ENCODE peak calls at places on chromosomes 7 and 10, in ten cellular contexts. L is fibroblast of the conjunctiva; M is EH; A is CD8-positive, alpha-beta T cell; C is AG04450; D is GM23248; J is neural progenitor cell; Q is WTC11; R is RWPE1; T is amniotic epithelial cell. N is an unnamed sample.

GRCh38 chr7:37109016-37109415 is 339.6 kb downstream of the ELMO1 start:
- DNase-seq in L (no peak), J (no peak), A (no peak), Q (no peak), R (no peak), C (no peak), D (no peak), T (no peak), M (no peak), N (no peak)

GRCh38 chr7:5526190-5527037 is 102.8 kb upstream of the TNRC18 start:
- DNase-seq in T (peak; percentile 44), R (peak; percentile 42), M (peak; percentile 69), L (no peak), Q (peak; percentile 37), J (peak; percentile 50), C (no peak), D (peak; percentile 36), A (no peak), N (no peak)

GRCh38 chr7:51182767-51183166 is 133.8 kb downstream of the COBL start:
- DNase-seq in J (no peak), D (no peak), M (no peak), R (no peak), T (no peak), L (no peak), C (no peak), A (no peak), Q (no peak), N (no peak)

GRCh38 chr7:121081327-121081936 is 92.9 kb downstream of the CPED1 start:
- DNase-seq in M (peak; percentile 77), L (peak; percentile 67), Q (no peak), J (peak; percentile 43), C (peak; percentile 62), D (peak; percentile 83), A (no peak), T (peak; percentile 75), R (peak; percentile 20), N (no peak)

GRCh38 chr10:47457826-47458225 is 26.1 kb downstream of the ANXA8 start:
- DNase-seq in J (no peak), D (no peak), Q (no peak), R (no peak), L (no peak), M (no peak), T (no peak), C (no peak), A (no peak), N (no peak)

GRCh38 chr7:122306320-122307227 is 2.0 kb upstream of the FEZF1 start:
- DNase-seq in Q (peak; percentile 66), T (no peak), M (no peak), D (no peak), L (no peak), C (no peak), R (no peak), A (no peak), J (peak; percentile 89), N (peak; percentile 28)

GRCh38 chr7:39659356-39660013 is 36.1 kb downstream of the RALA start:
- DNase-seq in A (no peak), Q (no peak), C (no peak), L (no peak), D (peak; percentile 67), T (no peak), M (peak; percentile 78), R (no peak), J (no peak), N (no peak)

GRCh38 chr7:51352174-51353145 is 35.9 kb upstream of the COBL start:
- DNase-seq in D (peak; percentile 3), R (no peak), J (no peak), Q (no peak), M (no peak), C (no peak), A (no peak), L (no peak), T (no peak), N (no peak)

GRCh38 chr7:46131916-46132795 is 211.1 kb upstream of the IGFBP3 start:
- DNase-seq in A (no peak), Q (peak; percentile 31), L (no peak), M (peak; percentile 52), C (no peak), J (peak; percentile 71), D (peak; percentile 34), T (peak; percentile 71), R (no peak), N (no peak)

GRCh38 chr10:88840104-88840503 is 11.5 kb downstream of the ANKRD22 start:
- DNase-seq in J (no peak), D (no peak), Q (no peak), L (no peak), C (no peak), M (no peak), T (peak; percentile 7), A (no peak), R (no peak), N (no peak)

GRCh38 chr7:50795831-50796230 is 13.1 kb upstream of the GRB10 start:
- DNase-seq in A (no peak), C (no peak), J (no peak), L (no peak), T (no peak), R (no peak), D (no peak), M (peak; percentile 13), Q (no peak), N (no peak)

GRCh38 chr7:33674804-33675411 is 230.4 kb upstream of the BMPER start:
- DNase-seq in M (no peak), A (no peak), D (no peak), J (peak; percentile 26), C (no peak), L (no peak), T (no peak), R (no peak), Q (no peak), N (no peak)

GRCh38 chr10:34766256-34766580 is 48.9 kb downstream of the PARD3 start:
- DNase-seq in Q (no peak), C (no peak), L (no peak), A (no peak), J (no peak), T (no peak), D (no peak), R (no peak), M (no peak), N (peak; percentile 29)

GRCh38 chr7:150519310-150519709 is 4.6 kb downstream of the GIMAP7 start:
- DNase-seq in A (no peak), J (no peak), Q (no peak), M (no peak), T (no peak), D (no peak), C (no peak), R (no peak), L (no peak), N (no peak)

GRCh38 chr10:14750900-14751575 is 23.7 kb downstream of the FAM107B start:
- DNase-seq in C (no peak), M (no peak), R (no peak), J (no peak), A (no peak), T (no peak), L (no peak), Q (no peak), D (no peak), N (no peak)

GRCh38 chr7:134513169-134513752 is 14.1 kb upstream of the AKR1B10 start:
- DNase-seq in T (peak; percentile 53), M (peak; percentile 64), R (peak; percentile 66), J (peak; percentile 66), Q (peak; percentile 64), L (peak; percentile 32), C (no peak), D (peak; percentile 81), A (no peak), N (peak; percentile 56)

GRCh38 chr10:107546986-107547385 is 382.5 kb upstream of the SORCS1 start:
- DNase-seq in R (no peak), A (no peak), M (no peak), D (no peak), L (no peak), C (no peak), T (no peak), Q (no peak), J (no peak), N (no peak)

GRCh38 chr7:78151229-78151628 is 352.7 kb downstream of the PHTF2 start:
- DNase-seq in C (peak; percentile 33), L (peak; percentile 55), J (no peak), A (no peak), D (peak; percentile 94), R (no peak), Q (no peak), T (peak; percentile 27), M (peak; percentile 95), N (no peak)

GRCh38 chr7:90719159-90719558 is 123.0 kb downstream of the CDK14 start:
- DNase-seq in Q (no peak), C (no peak), J (no peak), R (no peak), T (no peak), M (no peak), A (no peak), D (no peak), L (no peak), N (no peak)

GRCh38 chr10:126549326-126549725 is 121.2 kb downstream of the C10orf90 start:
- DNase-seq in M (no peak), A (no peak), R (no peak), D (no peak), C (no peak), T (no peak), L (no peak), J (no peak), Q (no peak), N (no peak)